ENCODE peak calls at places on chromosome 18, in eight cellular contexts. O, C, J, P, G, N, T and R are unnamed samples.

GRCh38 chr18:59546164-59546563 is 151.1 kb downstream of the CCBE1 start:
- DNase-seq in J (no peak), G (no peak), N (peak), C (no peak), P (no peak), T (no peak), O (no peak), R (no peak)

GRCh38 chr18:38330573-38330972 is 765.0 kb upstream of the CELF4 start:
- DNase-seq in P (no peak), J (no peak), N (no peak), G (no peak), O (no peak), C (no peak), T (no peak), R (no peak)

GRCh38 chr18:74806700-74807416 is 209.2 kb downstream of the ZNF407 start:
- DNase-seq in J (peak), N (peak), T (no peak), P (peak), O (no peak), C (peak), G (peak), R (no peak)

GRCh38 chr18:79846936-79847557 is 49.3 kb downstream of the KCNG2 start:
- DNase-seq in N (no peak), G (no peak), O (no peak), C (no peak), J (no peak), P (no peak), T (no peak), R (no peak)

GRCh38 chr18:58565021-58565420 is 63.9 kb downstream of the ALPK2 start:
- DNase-seq in C (no peak), J (peak), T (no peak), G (peak), N (no peak), O (no peak), P (no peak), R (no peak)

GRCh38 chr18:58694720-58695468 is 23.6 kb downstream of the MALT1 start:
- DNase-seq in O (no peak), P (no peak), N (no peak), J (no peak), G (no peak), C (no peak), T (peak), R (no peak)

GRCh38 chr18:6928359-6928758 is 189.2 kb downstream of the LAMA1 start:
- DNase-seq in O (no peak), C (no peak), T (no peak), G (no peak), N (no peak), P (no peak), J (no peak), R (no peak)

GRCh38 chr18:23716516-23716915 is 27.3 kb downstream of the LAMA3 start:
- DNase-seq in G (no peak), O (no peak), P (no peak), T (no peak), C (no peak), J (no peak), N (peak), R (peak)

GRCh38 chr18:12630136-12630535 is 27.8 kb downstream of the SPIRE1 start:
- DNase-seq in C (peak), O (no peak), G (no peak), P (no peak), N (no peak), T (no peak), J (no peak), R (no peak)

GRCh38 chr18:62796216-62796621 is 80.9 kb downstream of the PHLPP1 start:
- DNase-seq in T (no peak), P (no peak), J (no peak), O (no peak), G (no peak), N (no peak), C (no peak), R (no peak)

GRCh38 chr18:46155652-46156051 is 51.5 kb downstream of the HAUS1 start:
- DNase-seq in O (no peak), J (no peak), P (no peak), G (no peak), C (peak), T (no peak), N (no peak), R (no peak)

GRCh38 chr18:75157851-75158250 is 51.1 kb downstream of the PTGR3 start:
- DNase-seq in P (no peak), T (no peak), C (no peak), O (no peak), N (no peak), J (no peak), G (no peak), R (no peak)

GRCh38 chr18:12321331-12321730 is 13.3 kb downstream of the TUBB6 start:
- DNase-seq in P (no peak), C (no peak), T (no peak), N (no peak), O (no peak), J (no peak), G (peak), R (no peak)

GRCh38 chr18:12271376-12272235 is 17.4 kb downstream of the CIDEA start:
- DNase-seq in J (peak), N (peak), T (peak), C (peak), G (peak), O (peak), P (peak), R (peak)

GRCh38 chr18:14914771-14915170 is 166.8 kb downstream of the ANKRD30B start:
- DNase-seq in J (no peak), P (no peak), O (no peak), C (peak), G (no peak), T (no peak), N (no peak), R (no peak)

GRCh38 chr18:36411745-36412168 is 114.2 kb downstream of the FHOD3 start:
- DNase-seq in T (peak), C (peak), O (peak), J (no peak), G (no peak), N (no peak), P (peak), R (peak)

GRCh38 chr18:44733069-44733753 is 52.5 kb downstream of the SETBP1 start:
- DNase-seq in T (no peak), G (no peak), J (no peak), O (no peak), P (no peak), N (no peak), C (peak), R (no peak)

GRCh38 chr18:77039196-77040140 is 93.1 kb downstream of the MBP start:
- DNase-seq in P (no peak), G (no peak), T (no peak), O (no peak), C (peak), J (no peak), N (no peak), R (no peak)

GRCh38 chr18:8750954-8751415 is 45.6 kb downstream of the MTCL1 start:
- DNase-seq in T (peak), N (peak), C (no peak), P (no peak), G (no peak), J (no peak), O (no peak), R (no peak)

GRCh38 chr18:7242954-7243353 is 12.1 kb downstream of the LRRC30 start:
- DNase-seq in N (no peak), J (no peak), C (no peak), O (no peak), T (no peak), P (no peak), G (no peak), R (no peak)

GRCh38 chr18:3585656-3586509 is 135.9 kb downstream of the TGIF1 start:
- DNase-seq in C (peak), T (peak), N (peak), J (peak), O (peak), P (peak), G (peak), R (peak)
- H2AFZ ChIP-seq in C (no peak), T (no peak), N (no peak), J (peak), O (no peak), P (peak), G (peak), R (no peak)

GRCh38 chr18:22378672-22379282 is 38.9 kb downstream of the CTAGE1 start:
- DNase-seq in J (no peak), C (peak), G (peak), P (peak), N (peak), T (peak), O (peak), R (peak)
- TF ChIP-seq CTCF in J (peak), C (peak), G (peak), P (peak), N (peak), T (peak), O (peak), R (peak)

GRCh38 chr18:2653467-2653866 is 2.1 kb upstream of the SMCHD1 start:
- DNase-seq in J (no peak), G (peak), C (no peak), O (peak), P (no peak), T (no peak), N (no peak), R (peak)

GRCh38 chr18:2654105-2654827 is 1.3 kb upstream of the SMCHD1 start:
- DNase-seq in C (peak), O (no peak), P (no peak), N (no peak), T (no peak), G (peak), J (no peak), R (peak)

GRCh38 chr18:2655153-2655953 is at the start of gene SMCHD1:
- DNase-seq in T (peak), N (peak), P (peak), G (peak), J (peak), O (peak), C (peak), R (peak)

GRCh38 chr18:2655954-2656236 is 369 bp downstream of the SMCHD1 start:
- DNase-seq in J (no peak), C (no peak), G (no peak), P (peak), T (no peak), O (no peak), N (no peak), R (peak)

DNA sequence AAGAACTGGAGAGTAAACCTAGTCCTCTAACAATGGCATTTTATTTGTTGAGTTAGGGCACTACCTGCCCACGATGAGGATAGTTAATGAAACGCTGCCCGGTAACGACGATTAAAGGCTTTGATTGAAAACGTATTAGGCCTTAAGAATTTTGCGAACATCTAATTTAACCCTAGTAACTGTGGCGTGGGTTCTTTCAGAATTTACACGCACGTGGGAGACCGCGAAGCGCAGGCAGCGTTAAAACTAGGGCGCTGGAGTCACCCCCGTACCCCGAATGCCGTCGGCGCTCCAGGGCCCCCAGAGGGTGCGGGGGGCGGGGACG is 736 bp upstream of the SMCHD1 start:
- DNase-seq in O (no peak), C (no peak), J (no peak), N (no peak), T (no peak), P (no peak), G (no peak), R (peak)
- TF ChIP-seq EZH2phosphoT487 in O (no peak), C (no peak), J (no peak), N (no peak), T (no peak), P (no peak), G (no peak), R (no peak)

GRCh38 chr18:49668583-49669290 is 106.9 kb downstream of the LIPG start:
- DNase-seq in C (no peak), N (peak), P (no peak), T (no peak), G (no peak), O (peak), J (no peak), R (peak)

GRCh38 chr18:49672853-49673252 is 111.0 kb downstream of the LIPG start:
- DNase-seq in N (no peak), O (no peak), G (no peak), P (no peak), T (no peak), C (no peak), J (no peak), R (no peak)

GRCh38 chr18:49666045-49666444 is 104.2 kb downstream of the LIPG start:
- DNase-seq in N (no peak), O (no peak), P (no peak), G (no peak), T (peak), C (no peak), J (no peak), R (no peak)

GRCh38 chr18:49667462-49667861 is 105.6 kb downstream of the LIPG start:
- DNase-seq in N (no peak), T (no peak), J (no peak), P (no peak), C (no peak), G (no peak), O (no peak), R (no peak)

DNA sequence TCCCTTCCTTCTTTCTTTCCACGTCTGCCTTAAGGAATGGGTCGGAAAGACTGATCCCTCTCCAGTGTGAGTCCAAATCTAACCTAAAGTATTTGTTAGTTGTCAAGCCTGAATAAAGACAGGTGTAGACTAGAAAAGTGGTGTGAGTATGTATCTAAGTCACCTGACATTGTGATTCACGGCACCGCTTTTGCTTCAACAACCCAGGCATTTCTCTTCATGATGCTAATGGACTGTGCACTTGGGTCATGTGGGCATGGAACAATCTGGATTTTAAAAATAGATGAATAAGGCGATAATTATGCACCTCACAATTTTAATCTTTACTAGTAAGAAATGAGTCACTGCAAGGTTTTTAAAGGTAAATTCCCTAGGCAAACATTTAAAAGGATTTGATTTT is 107.5 kb downstream of the LIPG start:
- DNase-seq in T (no peak), P (no peak), J (no peak), O (no peak), G (no peak), C (no peak), N (no peak), R (no peak)
- H2AFZ ChIP-seq in T (no peak), P (no peak), J (no peak), O (no peak), G (no peak), C (no peak), N (no peak), R (peak)

GRCh38 chr18:10456718-10457499 is 2.5 kb downstream of the APCDD1 start:
- DNase-seq in P (no peak), G (no peak), C (no peak), J (no peak), N (no peak), O (no peak), T (no peak), R (no peak)

GRCh38 chr18:10453885-10454772 is at the start of gene APCDD1:
- DNase-seq in N (peak), G (no peak), T (peak), C (no peak), J (no peak), O (peak), P (no peak), R (peak)

GRCh38 chr18:10453261-10453884 is 1.1 kb upstream of the APCDD1 start:
- DNase-seq in T (no peak), P (no peak), N (no peak), C (no peak), G (no peak), J (no peak), O (no peak), R (no peak)

GRCh38 chr18:10455726-10456453 is 1.5 kb downstream of the APCDD1 start:
- DNase-seq in T (no peak), O (peak), N (peak), G (no peak), C (no peak), P (no peak), J (no peak), R (peak)

DNA sequence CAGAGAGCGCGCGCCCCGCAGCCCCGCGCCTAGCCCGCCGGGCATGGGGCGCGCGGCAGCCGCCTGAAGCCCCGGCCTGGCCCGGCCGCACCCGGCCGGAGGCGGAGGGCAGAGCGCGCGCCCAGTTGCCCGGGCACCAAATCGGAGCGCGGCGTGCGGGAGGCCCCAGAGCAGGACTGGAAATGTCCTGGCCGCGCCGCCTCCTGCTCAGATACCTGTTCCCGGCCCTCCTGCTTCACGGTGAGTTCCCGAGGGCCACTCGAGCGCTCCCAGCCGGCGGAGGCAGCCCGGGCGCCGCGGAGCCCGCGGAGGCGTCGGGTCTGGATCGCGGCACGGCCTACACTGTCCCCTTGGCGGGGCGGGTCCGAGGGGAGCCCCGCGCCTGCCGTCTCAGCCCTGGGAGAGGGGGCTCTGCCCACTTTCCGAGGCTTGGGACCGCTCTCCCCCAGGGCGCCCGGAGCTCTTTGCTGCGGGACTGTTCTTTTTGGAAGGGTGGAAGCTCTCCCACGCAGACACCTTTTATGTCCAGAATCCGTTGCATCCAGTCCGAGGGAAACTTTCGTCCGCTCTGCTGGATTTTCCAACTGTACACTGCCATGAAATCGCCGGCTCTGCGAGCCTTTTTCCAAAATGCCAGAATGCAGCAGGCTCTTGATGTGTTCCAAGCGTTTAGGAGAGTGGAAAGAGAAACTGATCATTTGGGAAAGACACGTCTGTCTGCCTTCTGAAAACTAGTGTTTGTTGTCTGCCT is 540 bp downstream of the APCDD1 start:
- DNase-seq in P (no peak), T (no peak), O (no peak), N (peak), J (peak), G (no peak), C (no peak), R (peak)
- TF ChIP-seq CTCF in P (no peak), T (no peak), O (no peak), N (no peak), J (no peak), G (no peak), C (no peak), R (no peak)

GRCh38 chr18:5851998-5852397 is 43.3 kb downstream of the TMEM200C start:
- DNase-seq in J (no peak), N (no peak), G (no peak), C (peak), O (no peak), T (no peak), P (no peak), R (peak)
- TF ChIP-seq EZH2phosphoT487 in J (no peak), N (no peak), G (no peak), C (no peak), O (no peak), T (no peak), P (no peak), R (no peak)

GRCh38 chr18:31185551-31185950 is 22.9 kb upstream of the DSC1 start:
- DNase-seq in P (no peak), O (no peak), G (no peak), N (no peak), J (no peak), T (no peak), C (peak), R (no peak)
- H2AFZ ChIP-seq in P (no peak), O (no peak), G (no peak), N (no peak), J (no peak), T (no peak), C (no peak), R (no peak)

GRCh38 chr18:72041313-72042032 is 502.7 kb downstream of the CBLN2 start:
- DNase-seq in O (peak), C (peak), P (no peak), J (no peak), T (no peak), G (no peak), N (no peak), R (peak)
- TF ChIP-seq CTCF in O (peak), C (peak), P (no peak), J (no peak), T (peak), G (no peak), N (peak), R (no peak)

GRCh38 chr18:40662898-40663437 is 1292.1 kb upstream of the PIK3C3 start:
- DNase-seq in J (no peak), T (no peak), N (no peak), P (no peak), G (no peak), C (no peak), O (no peak), R (no peak)
- TF ChIP-seq EZH2phosphoT487 in J (no peak), T (no peak), N (no peak), P (no peak), G (no peak), C (no peak), O (no peak), R (no peak)